ENCODE peak calls at places on chromosomes 16 and 17, in five cellular contexts. One of them, this sample, is unnamed.

GRCh38 chr17:17511971-17512858 is 16.0 kb upstream of the RASD1 start:
- DNase-seq in left ventricle myocardium inferior: peak; percentile 9
- DNase-seq in iris pigment epithelial cell: peak; percentile 91
- DNase-seq in cardiac muscle cell: no peak
- DNase-seq in activated T-cell treated with anti-CD3 and anti-CD28 coated beads, Interleukin-2, amount 50 U/mL, for 72 hours: no peak
- DNase-seq in this sample: no peak

GRCh38 chr17:49101054-49101534 is 31.5 kb upstream of the B4GALNT2 start:
- DNase-seq in left ventricle myocardium inferior: no peak
- DNase-seq in iris pigment epithelial cell: peak; percentile 87
- DNase-seq in cardiac muscle cell: no peak
- DNase-seq in activated T-cell treated with anti-CD3 and anti-CD28 coated beads, Interleukin-2, amount 50 U/mL, for 72 hours: no peak
- DNase-seq in this sample: no peak

GRCh38 chr16:57131351-57131970 is 39.1 kb downstream of the CPNE2 start:
- DNase-seq in left ventricle myocardium inferior: no peak
- DNase-seq in iris pigment epithelial cell: no peak
- DNase-seq in cardiac muscle cell: no peak
- DNase-seq in activated T-cell treated with anti-CD3 and anti-CD28 coated beads, Interleukin-2, amount 50 U/mL, for 72 hours: no peak
- DNase-seq in this sample: peak; percentile 86

GRCh38 chr16:83272201-83272600 is 535.6 kb upstream of the HSBP1 start:
- DNase-seq in left ventricle myocardium inferior: no peak
- DNase-seq in iris pigment epithelial cell: peak; percentile 72
- DNase-seq in cardiac muscle cell: no peak
- DNase-seq in activated T-cell treated with anti-CD3 and anti-CD28 coated beads, Interleukin-2, amount 50 U/mL, for 72 hours: no peak
- DNase-seq in this sample: no peak

GRCh38 chr16:70725024-70725911 is 39.4 kb upstream of the MTSS2 start:
- DNase-seq in left ventricle myocardium inferior: peak; percentile 40
- DNase-seq in iris pigment epithelial cell: no peak
- DNase-seq in cardiac muscle cell: no peak
- DNase-seq in activated T-cell treated with anti-CD3 and anti-CD28 coated beads, Interleukin-2, amount 50 U/mL, for 72 hours: no peak
- DNase-seq in this sample: no peak

GRCh38 chr16:1048442-1049112 is 24.0 kb upstream of the SSTR5 start:
- DNase-seq in left ventricle myocardium inferior: peak; percentile 75
- DNase-seq in iris pigment epithelial cell: peak; percentile 63
- DNase-seq in cardiac muscle cell: peak; percentile 83
- DNase-seq in activated T-cell treated with anti-CD3 and anti-CD28 coated beads, Interleukin-2, amount 50 U/mL, for 72 hours: no peak
- DNase-seq in this sample: peak; percentile 89

GRCh38 chr16:88061346-88062110 is 110.3 kb downstream of the BANP start:
- DNase-seq in left ventricle myocardium inferior: no peak
- DNase-seq in iris pigment epithelial cell: no peak
- DNase-seq in cardiac muscle cell: no peak
- DNase-seq in activated T-cell treated with anti-CD3 and anti-CD28 coated beads, Interleukin-2, amount 50 U/mL, for 72 hours: no peak
- DNase-seq in this sample: no peak

GRCh38 chr16:88440686-88441405 is 12.2 kb upstream of the ZFPM1 start:
- DNase-seq in left ventricle myocardium inferior: no peak
- DNase-seq in iris pigment epithelial cell: no peak
- DNase-seq in cardiac muscle cell: no peak
- DNase-seq in activated T-cell treated with anti-CD3 and anti-CD28 coated beads, Interleukin-2, amount 50 U/mL, for 72 hours: no peak
- DNase-seq in this sample: no peak

GRCh38 chr17:78241277-78242023 is 10.0 kb downstream of the TMEM235 start:
- DNase-seq in left ventricle myocardium inferior: no peak
- DNase-seq in iris pigment epithelial cell: peak; percentile 72
- DNase-seq in cardiac muscle cell: peak; percentile 55
- DNase-seq in activated T-cell treated with anti-CD3 and anti-CD28 coated beads, Interleukin-2, amount 50 U/mL, for 72 hours: no peak
- DNase-seq in this sample: peak; percentile 81

GRCh38 chr16:89281829-89282228 is 64.3 kb downstream of the ZNF778 start:
- DNase-seq in left ventricle myocardium inferior: no peak
- DNase-seq in iris pigment epithelial cell: no peak
- DNase-seq in cardiac muscle cell: no peak
- DNase-seq in activated T-cell treated with anti-CD3 and anti-CD28 coated beads, Interleukin-2, amount 50 U/mL, for 72 hours: no peak
- DNase-seq in this sample: no peak

GRCh38 chr16:14483819-14484385 is 146.2 kb downstream of the PARN start:
- DNase-seq in left ventricle myocardium inferior: no peak
- DNase-seq in iris pigment epithelial cell: no peak
- DNase-seq in cardiac muscle cell: no peak
- DNase-seq in activated T-cell treated with anti-CD3 and anti-CD28 coated beads, Interleukin-2, amount 50 U/mL, for 72 hours: no peak
- DNase-seq in this sample: no peak

GRCh38 chr17:42266918-42267766 is 9.0 kb downstream of the STAT5B start:
- DNase-seq in left ventricle myocardium inferior: no peak
- DNase-seq in iris pigment epithelial cell: peak; percentile 97
- DNase-seq in cardiac muscle cell: no peak
- DNase-seq in activated T-cell treated with anti-CD3 and anti-CD28 coated beads, Interleukin-2, amount 50 U/mL, for 72 hours: peak; percentile 63
- DNase-seq in this sample: no peak

GRCh38 chr16:67036323-67036741 is 7.4 kb downstream of the CBFB start:
- DNase-seq in left ventricle myocardium inferior: no peak
- DNase-seq in iris pigment epithelial cell: no peak
- DNase-seq in cardiac muscle cell: no peak
- DNase-seq in activated T-cell treated with anti-CD3 and anti-CD28 coated beads, Interleukin-2, amount 50 U/mL, for 72 hours: no peak
- DNase-seq in this sample: no peak

GRCh38 chr16:54512461-54512860 is 225.9 kb upstream of the IRX3 start:
- DNase-seq in left ventricle myocardium inferior: no peak
- DNase-seq in iris pigment epithelial cell: no peak
- DNase-seq in cardiac muscle cell: no peak
- DNase-seq in activated T-cell treated with anti-CD3 and anti-CD28 coated beads, Interleukin-2, amount 50 U/mL, for 72 hours: no peak
- DNase-seq in this sample: no peak